ENCODE peak calls at places on chromosomes 16 and 17, in four cellular contexts. Y is lower lobe of right lung; O is fibroblast of lung; J is activated T-helper 9 cell treated with anti-CD3 and anti-CD28 coated beads, Interleukin-2, amount 50 U/mL, for 16 hours. H is an unnamed sample.

GRCh38 chr17:39551879-39552278 is 55.8 kb downstream of the NEUROD2 start:
- DNase-seq in Y (no peak), O (no peak), J (no peak), H (no peak)

GRCh38 chr16:67883146-67883871 is 1.4 kb upstream of the NRN1L start:
- DNase-seq in J (no peak), O (no peak), Y (no peak), H (no peak)

GRCh38 chr17:59361916-59362810 is 30.7 kb downstream of the YPEL2 start:
- DNase-seq in Y (no peak), O (peak), J (peak), H (no peak)

GRCh38 chr16:66858740-66859396 is 14.7 kb downstream of the CA7 start:
- DNase-seq in Y (peak), J (no peak), O (peak), H (no peak)

GRCh38 chr16:31703526-31704128 is 170.0 kb upstream of the ZNF267 start:
- DNase-seq in Y (no peak), O (no peak), J (no peak), H (no peak)

GRCh38 chr16:56428087-56428486 is 2.7 kb upstream of the AMFR start:
- DNase-seq in Y (no peak), O (peak), J (no peak), H (no peak)

GRCh38 chr16:1564325-1564724 is 30.9 kb downstream of the TMEM204 start:
- DNase-seq in O (no peak), J (no peak), Y (no peak), H (no peak)

GRCh38 chr16:12314786-12315185 is 338.3 kb downstream of the SNX29 start:
- DNase-seq in J (no peak), O (no peak), Y (no peak), H (no peak)

GRCh38 chr17:81094744-81095607 is 60.0 kb downstream of the BAIAP2 start:
- DNase-seq in O (peak), Y (no peak), J (peak), H (no peak)

GRCh38 chr17:69473801-69474170 is 59.3 kb downstream of the MAP2K6 start:
- DNase-seq in O (peak), Y (no peak), J (no peak), H (no peak)

GRCh38 chr16:26345951-26346350 is 654.2 kb downstream of the HS3ST4 start:
- DNase-seq in Y (no peak), J (no peak), O (no peak), H (no peak)

GRCh38 chr16:9836118-9836736 is 346.0 kb downstream of the GRIN2A start:
- DNase-seq in Y (no peak), J (no peak), O (peak), H (no peak)

GRCh38 chr17:80071116-80071980 is 30.0 kb upstream of the GAA start:
- DNase-seq in J (no peak), Y (no peak), O (peak), H (no peak)

GRCh38 chr17:77688369-77688768 is 270.1 kb upstream of the TNRC6C start:
- DNase-seq in J (no peak), O (no peak), Y (no peak), H (no peak)

GRCh38 chr17:48308591-48308990 is 121.4 kb downstream of the SKAP1 start:
- DNase-seq in O (no peak), J (no peak), Y (no peak), H (no peak)

GRCh38 chr17:13099906-13100305 is 82.1 kb upstream of the ELAC2 start:
- DNase-seq in O (no peak), J (no peak), Y (no peak), H (no peak)

GRCh38 chr16:4653981-4654380 is 29.4 kb downstream of the MGRN1 start:
- DNase-seq in J (no peak), Y (peak), O (no peak), H (no peak)

H was measured in iPS DF 6.9.